ENCODE peak calls at places on chromosomes 16 and 17, in five cellular contexts. One of them, this sample, is unnamed.

GRCh38 chr16:19875900-19876299 is 8.7 kb downstream of the GPRC5B start:
- DNase-seq in IMR-90: no peak
- DNase-seq in H1: no peak
- DNase-seq in K562: no peak
- DNase-seq in HepG2: no peak
- DNase-seq in this sample: no peak

GRCh38 chr17:63833741-63834373 is 6.4 kb upstream of the FTSJ3 start:
- DNase-seq in HepG2: no peak
- DNase-seq in H1: no peak
- DNase-seq in K562: no peak
- DNase-seq in IMR-90: no peak
- DNase-seq in this sample: no peak

GRCh38 chr17:2484876-2485275 is 26.8 kb downstream of the METTL16 start:
- DNase-seq in IMR-90: no peak
- DNase-seq in HepG2: no peak
- DNase-seq in H1: peak; percentile 49
- DNase-seq in K562: no peak
- DNase-seq in this sample: no peak

GRCh38 chr17:52048503-52048902 is 110.0 kb downstream of the CA10 start:
- DNase-seq in K562: no peak
- DNase-seq in IMR-90: no peak
- DNase-seq in H1: no peak
- DNase-seq in HepG2: no peak
- DNase-seq in this sample: no peak

GRCh38 chr17:72176902-72177660 is 56.3 kb downstream of the SOX9 start:
- DNase-seq in H1: peak; percentile 49
- DNase-seq in HepG2: no peak
- DNase-seq in K562: no peak
- DNase-seq in IMR-90: peak; percentile 77
- DNase-seq in this sample: no peak

GRCh38 chr16:53922805-53923645 is 219.1 kb downstream of the FTO start:
- DNase-seq in K562: no peak
- DNase-seq in IMR-90: peak; percentile 47
- DNase-seq in H1: no peak
- DNase-seq in HepG2: no peak
- DNase-seq in this sample: no peak

GRCh38 chr16:939311-939710 is 31.5 kb downstream of the LMF1 start:
- DNase-seq in IMR-90: no peak
- DNase-seq in H1: no peak
- DNase-seq in HepG2: no peak
- DNase-seq in K562: no peak
- DNase-seq in this sample: no peak

GRCh38 chr17:43984521-43984920 is 19.9 kb upstream of the NAGS start:
- DNase-seq in K562: no peak
- DNase-seq in HepG2: no peak
- DNase-seq in H1: no peak
- DNase-seq in IMR-90: no peak
- DNase-seq in this sample: no peak

GRCh38 chr16:12546918-12547607 is 256.6 kb downstream of the CPPED1 start:
- DNase-seq in HepG2: no peak
- DNase-seq in IMR-90: peak; percentile 35
- DNase-seq in K562: no peak
- DNase-seq in H1: no peak
- DNase-seq in this sample: no peak

GRCh38 chr17:9645858-9646555 is 690 bp downstream of the USP43 start:
- DNase-seq in HepG2: peak; percentile 30
- DNase-seq in H1: peak; percentile 76
- DNase-seq in K562: peak; percentile 21
- DNase-seq in IMR-90: no peak
- DNase-seq in this sample: peak; percentile 56

GRCh38 chr16:12147681-12148479 is 171.3 kb downstream of the SNX29 start:
- DNase-seq in K562: no peak
- DNase-seq in IMR-90: no peak
- DNase-seq in HepG2: no peak
- DNase-seq in H1: peak; percentile 55
- DNase-seq in this sample: no peak

GRCh38 chr17:64538508-64539120 is 31.8 kb downstream of the CEP95 start:
- DNase-seq in K562: no peak
- DNase-seq in IMR-90: no peak
- DNase-seq in H1: no peak
- DNase-seq in HepG2: no peak
- DNase-seq in this sample: no peak

GRCh38 chr17:4449736-4450135 is 16.0 kb downstream of the SPNS3 start:
- DNase-seq in IMR-90: no peak
- DNase-seq in K562: no peak
- DNase-seq in HepG2: no peak
- DNase-seq in H1: no peak
- DNase-seq in this sample: no peak

GRCh38 chr17:56977673-56978395 is at the start of gene SCPEP1:
- DNase-seq in K562: peak; percentile 96
- DNase-seq in IMR-90: peak; percentile 70
- DNase-seq in H1: peak; percentile 84
- DNase-seq in HepG2: peak; percentile 79
- DNase-seq in this sample: peak; percentile 83

GRCh38 chr17:46264456-46265198 is 30.3 kb upstream of the LRRC37A start:
- DNase-seq in HepG2: peak; percentile 56
- DNase-seq in H1: no peak
- DNase-seq in IMR-90: peak; percentile 92
- DNase-seq in K562: peak; percentile 20
- DNase-seq in this sample: peak; percentile 64

GRCh38 chr17:72125226-72125651 is 4.4 kb downstream of the SOX9 start:
- DNase-seq in H1: no peak
- DNase-seq in K562: no peak
- DNase-seq in IMR-90: peak; percentile 61
- DNase-seq in HepG2: peak; percentile 77
- DNase-seq in this sample: no peak

GRCh38 chr17:13002761-13003453 is 14.9 kb downstream of the ELAC2 start:
- DNase-seq in IMR-90: peak; percentile 77
- DNase-seq in HepG2: peak; percentile 59
- DNase-seq in K562: peak; percentile 46
- DNase-seq in H1: peak; percentile 90
- DNase-seq in this sample: peak; percentile 74

GRCh38 chr16:89823087-89823823 is 5.0 kb upstream of the SPIRE2 start:
- DNase-seq in HepG2: no peak
- DNase-seq in H1: peak; percentile 59
- DNase-seq in K562: no peak
- DNase-seq in IMR-90: no peak
- DNase-seq in this sample: no peak

GRCh38 chr17:64154321-64155089 is 24.6 kb upstream of the ERN1 start:
- DNase-seq in H1: no peak
- DNase-seq in K562: no peak
- DNase-seq in HepG2: no peak
- DNase-seq in IMR-90: no peak
- DNase-seq in this sample: no peak

GRCh38 chr16:9092282-9092962 is 978 bp downstream of the HAPSTR1 start:
- DNase-seq in IMR-90: no peak
- DNase-seq in K562: peak; percentile 42
- DNase-seq in H1: peak; percentile 75
- DNase-seq in HepG2: peak; percentile 41
- DNase-seq in this sample: no peak

GRCh38 chr16:31476305-31477219 is 4.6 kb downstream of the TGFB1I1 start:
- DNase-seq in K562: peak; percentile 94
- DNase-seq in H1: peak; percentile 86
- DNase-seq in HepG2: peak; percentile 63
- DNase-seq in IMR-90: no peak
- DNase-seq in this sample: no peak

GRCh38 chr17:47604268-47604927 is 45.3 kb upstream of the KPNB1 start:
- DNase-seq in IMR-90: peak; percentile 85
- DNase-seq in H1: no peak
- DNase-seq in HepG2: no peak
- DNase-seq in K562: no peak
- DNase-seq in this sample: no peak

GRCh38 chr17:45222273-45222993 is 748 bp downstream of the FMNL1 start:
- DNase-seq in HepG2: no peak
- DNase-seq in H1: no peak
- DNase-seq in IMR-90: no peak
- DNase-seq in K562: peak; percentile 56
- DNase-seq in this sample: no peak

GRCh38 chr17:58006563-58006923 is 503 bp downstream of the SRSF1 start:
- DNase-seq in K562: peak; percentile 76
- DNase-seq in H1: peak; percentile 60
- DNase-seq in HepG2: peak; percentile 77
- DNase-seq in IMR-90: peak; percentile 71
- DNase-seq in this sample: peak; percentile 59

GRCh38 chr16:1790611-1791255 is 2.8 kb downstream of the IGFALS start:
- DNase-seq in H1: no peak
- DNase-seq in K562: no peak
- DNase-seq in HepG2: no peak
- DNase-seq in IMR-90: no peak
- DNase-seq in this sample: no peak

GRCh38 chr17:1830288-1830687 is 483 bp downstream of the RPA1 start:
- DNase-seq in IMR-90: no peak
- DNase-seq in H1: peak; percentile 49
- DNase-seq in HepG2: peak; percentile 8
- DNase-seq in K562: no peak
- DNase-seq in this sample: peak; percentile 33

GRCh38 chr17:44079877-44080821 is 9.6 kb downstream of the G6PC3 start:
- DNase-seq in IMR-90: no peak
- DNase-seq in K562: no peak
- DNase-seq in H1: no peak
- DNase-seq in HepG2: no peak
- DNase-seq in this sample: no peak

GRCh38 chr17:40564195-40564882 is 933 bp downstream of the CCR7 start:
- DNase-seq in IMR-90: no peak
- DNase-seq in K562: no peak
- DNase-seq in H1: no peak
- DNase-seq in HepG2: no peak
- DNase-seq in this sample: no peak

GRCh38 chr17:66675991-66676371 is 158.9 kb upstream of the CACNG5 start:
- DNase-seq in H1: no peak
- DNase-seq in K562: no peak
- DNase-seq in IMR-90: no peak
- DNase-seq in HepG2: no peak
- DNase-seq in this sample: no peak

GRCh38 chr17:33200587-33200986 is 92.5 kb downstream of the ASIC2 start:
- DNase-seq in H1: no peak
- DNase-seq in HepG2: no peak
- DNase-seq in IMR-90: peak; percentile 20
- DNase-seq in K562: peak; percentile 16
- DNase-seq in this sample: peak; percentile 53

DNA sequence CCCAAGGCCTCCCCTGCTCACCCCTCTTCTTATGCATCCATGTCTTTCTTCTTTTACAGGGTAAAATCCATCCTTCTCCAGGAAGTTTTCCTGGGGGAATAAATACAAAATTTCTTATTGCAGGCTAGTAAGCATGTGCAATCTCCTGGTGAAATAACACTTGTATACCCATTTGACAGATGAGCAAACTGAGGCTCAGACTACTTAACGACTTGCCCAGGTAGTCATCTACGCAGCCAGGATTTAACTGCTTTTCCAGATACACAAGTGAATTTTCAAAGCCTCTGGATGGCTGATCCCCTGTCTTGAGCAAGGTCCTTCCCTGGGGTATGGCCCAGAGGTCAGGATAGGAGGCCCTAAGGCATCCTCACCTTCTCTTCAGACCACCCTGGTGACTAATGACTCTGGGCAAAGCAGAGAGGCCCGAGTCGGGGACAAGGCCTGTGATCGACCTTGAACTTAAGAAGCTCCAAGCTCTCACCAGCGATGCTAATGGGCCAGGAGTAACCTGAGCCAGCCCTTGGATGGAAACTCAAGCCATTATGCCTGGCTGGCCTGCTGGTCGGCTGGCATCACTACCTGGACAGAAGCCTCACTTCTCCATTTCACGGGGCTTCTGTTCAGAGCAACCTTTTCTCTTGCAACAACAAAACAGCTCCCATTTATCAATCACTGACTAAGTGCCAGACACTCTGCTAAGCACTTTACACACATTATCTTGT is 33.1 kb downstream of the ZNF423 start:
- DNase-seq in K562: no peak
- DNase-seq in H1: no peak
- DNase-seq in HepG2: no peak
- DNase-seq in IMR-90: no peak
- DNase-seq in this sample: no peak
- TF ChIP-seq MAFK in K562: no peak
- TF ChIP-seq MAFK in H1: no peak
- TF ChIP-seq MAFK in HepG2: no peak
- TF ChIP-seq MAFK in IMR-90: no peak
- TF ChIP-seq MAFK in this sample: no peak

DNA sequence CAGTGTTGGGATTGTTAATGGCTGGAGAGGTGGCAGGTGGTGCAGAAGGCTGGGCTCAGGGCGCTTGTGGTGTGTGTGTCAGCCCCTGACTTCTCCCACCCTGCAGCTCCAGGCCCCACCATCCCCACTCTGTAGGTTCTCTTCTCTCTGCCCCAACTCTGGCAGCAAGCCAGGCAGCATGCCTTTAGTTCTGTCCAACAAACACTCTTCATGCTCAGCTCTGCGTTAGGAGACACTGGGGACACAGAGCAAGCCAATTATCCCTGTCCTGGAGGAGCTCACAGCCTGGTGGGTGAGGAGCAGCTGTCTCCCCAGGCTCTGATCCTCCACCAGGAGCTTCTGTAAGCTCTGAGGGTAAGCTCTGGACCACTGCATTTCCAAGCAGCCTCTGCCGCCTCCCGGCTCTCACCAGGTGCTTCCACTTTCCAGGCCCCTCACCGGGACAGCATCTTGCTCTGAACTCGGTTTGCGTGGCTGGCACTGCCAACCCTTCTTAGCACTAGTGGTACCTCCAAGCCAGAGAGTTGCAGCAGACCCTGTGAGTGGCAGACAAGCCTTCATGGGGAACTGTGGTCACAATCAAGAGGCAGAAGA is 34.3 kb upstream of the WSCD1 start:
- DNase-seq in IMR-90: no peak
- DNase-seq in HepG2: no peak
- DNase-seq in K562: no peak
- DNase-seq in H1: no peak
- DNase-seq in this sample: no peak
- TF ChIP-seq CTCF in IMR-90: no peak
- TF ChIP-seq CTCF in HepG2: no peak
- TF ChIP-seq CTCF in K562: no peak
- TF ChIP-seq CTCF in H1: no peak
- TF ChIP-seq CTCF in this sample: no peak

GRCh38 chr17:50221500-50222480 is 20.4 kb upstream of the COL1A1 start:
- DNase-seq in IMR-90: peak; percentile 68
- DNase-seq in H1: no peak
- DNase-seq in HepG2: no peak
- DNase-seq in K562: no peak
- DNase-seq in this sample: no peak
- TF ChIP-seq MAFK in IMR-90: no peak
- TF ChIP-seq MAFK in H1: no peak
- TF ChIP-seq MAFK in HepG2: no peak
- TF ChIP-seq MAFK in K562: no peak
- TF ChIP-seq MAFK in this sample: no peak

GRCh38 chr16:83403751-83404150 is 404.0 kb upstream of the HSBP1 start:
- DNase-seq in H1: no peak
- DNase-seq in K562: no peak
- DNase-seq in IMR-90: peak; percentile 85
- DNase-seq in HepG2: no peak
- DNase-seq in this sample: no peak

GRCh38 chr16:83402969-83403368 is 404.8 kb upstream of the HSBP1 start:
- DNase-seq in HepG2: no peak
- DNase-seq in IMR-90: peak; percentile 54
- DNase-seq in K562: no peak
- DNase-seq in H1: no peak
- DNase-seq in this sample: no peak

GRCh38 chr16:83400234-83400633 is 407.5 kb upstream of the HSBP1 start:
- DNase-seq in H1: peak; percentile 52
- DNase-seq in IMR-90: no peak
- DNase-seq in HepG2: no peak
- DNase-seq in K562: no peak
- DNase-seq in this sample: no peak

GRCh38 chr16:83404261-83404660 is 403.5 kb upstream of the HSBP1 start:
- DNase-seq in IMR-90: no peak
- DNase-seq in K562: no peak
- DNase-seq in HepG2: no peak
- DNase-seq in H1: no peak
- DNase-seq in this sample: no peak

GRCh38 chr16:83402160-83402794 is 405.5 kb upstream of the HSBP1 start:
- DNase-seq in IMR-90: peak; percentile 45
- DNase-seq in H1: peak; percentile 49
- DNase-seq in HepG2: no peak
- DNase-seq in K562: no peak
- DNase-seq in this sample: no peak
- TF ChIP-seq CTCF in IMR-90: peak; percentile 2
- TF ChIP-seq CTCF in H1: peak; percentile 59
- TF ChIP-seq CTCF in HepG2: no peak
- TF ChIP-seq CTCF in K562: peak; percentile 23
- TF ChIP-seq CTCF in this sample: no peak

This sample was measured in A549.